ENCODE peak calls at places on chromosomes 7 and 10, in eight cellular contexts. W is hippocampal formation; T is amygdala; X is activated CD4-positive, alpha-beta T cell treated with anti-CD3 and anti-CD28 coated beads, Interleukin-2, amount 50 U/mL, for 48 hours; C is KG1; D is fibroblast of mammary gland; B is posterior vena cava; M is DND-41. P is an unnamed sample.

GRCh38 chr7:12884856-12885440 is 197.5 kb downstream of the ARL4A start:
- DNase-seq in W (no peak), X (no peak), D (peak), M (no peak), T (no peak), C (no peak), B (no peak), P (no peak)

GRCh38 chr10:48819806-48820205 is 119.8 kb downstream of the LRRC18 start:
- DNase-seq in M (no peak), B (no peak), C (no peak), D (no peak), X (no peak), T (no peak), W (no peak), P (no peak)

GRCh38 chr7:93185303-93186027 is 37.3 kb upstream of the SAMD9L start:
- DNase-seq in X (no peak), M (no peak), D (peak), W (no peak), C (no peak), T (no peak), B (no peak), P (no peak)

GRCh38 chr7:38673795-38674194 is 42.6 kb upstream of the AMPH start:
- DNase-seq in C (no peak), W (no peak), D (peak), X (no peak), B (no peak), M (no peak), T (no peak), P (no peak)

GRCh38 chr10:73789659-73790055 is 4.3 kb downstream of the ZSWIM8 start:
- DNase-seq in C (no peak), M (no peak), B (peak), X (no peak), W (no peak), T (no peak), D (no peak), P (no peak)

GRCh38 chr7:149000961-149001360 is 27.3 kb downstream of the PDIA4 start:
- DNase-seq in D (no peak), M (no peak), T (no peak), W (no peak), X (no peak), B (peak), C (no peak), P (no peak)

GRCh38 chr10:60555710-60556109 is 166.0 kb upstream of the ANK3 start:
- DNase-seq in M (no peak), W (no peak), B (no peak), C (no peak), D (no peak), T (no peak), X (no peak), P (no peak)

GRCh38 chr10:30438016-30438850 is 4.2 kb downstream of the MAP3K8 start:
- DNase-seq in M (no peak), W (no peak), T (no peak), C (no peak), X (no peak), D (peak), B (no peak), P (peak)

GRCh38 chr10:86586516-86586915 is 64.9 kb upstream of the WAPL start:
- DNase-seq in M (no peak), T (peak), X (no peak), D (no peak), W (peak), B (no peak), C (no peak), P (no peak)

GRCh38 chr7:11224535-11224934 is 250.9 kb downstream of the PHF14 start:
- DNase-seq in W (no peak), M (no peak), X (no peak), C (no peak), T (no peak), D (no peak), B (no peak), P (no peak)

GRCh38 chr10:86364551-86365345 is 1.8 kb downstream of the GRID1 start:
- DNase-seq in C (no peak), X (no peak), T (no peak), W (no peak), M (no peak), D (no peak), B (peak), P (no peak)

GRCh38 chr10:85788570-85788969 is 578.0 kb downstream of the GRID1 start:
- DNase-seq in C (no peak), B (no peak), D (no peak), W (no peak), M (no peak), X (no peak), T (no peak), P (no peak)

GRCh38 chr7:6257602-6258001 is 14.8 kb downstream of the CYTH3 start:
- DNase-seq in M (no peak), B (no peak), X (no peak), D (no peak), C (no peak), T (no peak), W (no peak), P (no peak)

GRCh38 chr10:113153493-113154127 is 203.6 kb downstream of the TCF7L2 start:
- DNase-seq in C (no peak), T (no peak), W (no peak), D (peak), X (no peak), B (no peak), M (no peak), P (no peak)

GRCh38 chr7:75033826-75034225 is 39.8 kb downstream of the RCC1L start:
- DNase-seq in W (no peak), D (no peak), C (no peak), T (no peak), M (no peak), X (no peak), B (no peak), P (no peak)

GRCh38 chr10:35058134-35058533 is 32.0 kb downstream of the CUL2 start:
- DNase-seq in T (no peak), C (peak), B (no peak), D (peak), W (no peak), M (no peak), X (no peak), P (no peak)

GRCh38 chr10:103870503-103870902 is 15.1 kb upstream of the SH3PXD2A start:
- DNase-seq in W (no peak), C (no peak), B (no peak), M (no peak), X (no peak), T (no peak), D (peak), P (no peak)